ENCODE peak calls at places on chromosome 11, in seven cellular contexts. I is HTR-8/SVneo, P is choroid plexus epithelial cell, X is Kasumi-1, T is prostate gland, W is mammary epithelial cell, S is endothelial cell of umbilical vein. H is an unnamed sample.

GRCh38 chr11:83865636-83866461 is 579.7 kb upstream of the CCDC90B start:
- DNase-seq in I (no peak), P (peak), X (no peak), T (no peak), W (peak), S (no peak), H (peak)

GRCh38 chr11:6703247-6704063 is 20.3 kb upstream of the MRPL17 start:
- DNase-seq in I (peak), P (peak), X (peak), T (peak), W (peak), S (peak), H (peak)

GRCh38 chr11:132898021-132898420 is 634.3 kb downstream of the OPCML start:
- DNase-seq in I (no peak), P (peak), X (no peak), T (no peak), W (peak), S (peak), H (no peak)

GRCh38 chr11:68657021-68657780 is 27.1 kb upstream of the GAL start:
- DNase-seq in I (no peak), P (no peak), X (no peak), T (no peak), W (no peak), S (no peak), H (no peak)

GRCh38 chr11:62120466-62120865 is 3.3 kb upstream of the INCENP start:
- DNase-seq in I (no peak), P (no peak), X (no peak), T (no peak), W (no peak), S (no peak), H (no peak)

GRCh38 chr11:61586792-61587430 is 6.0 kb upstream of the SYT7 start:
- DNase-seq in I (no peak), P (no peak), X (no peak), T (peak), W (no peak), S (no peak), H (peak)

GRCh38 chr11:95948637-95949036 is 24.7 kb upstream of the MTMR2 start:
- DNase-seq in I (no peak), P (no peak), X (no peak), T (no peak), W (no peak), S (no peak), H (no peak)

GRCh38 chr11:110529043-110529442 is 99.3 kb downstream of the FDX1 start:
- DNase-seq in I (no peak), P (peak), X (peak), T (no peak), W (no peak), S (no peak), H (peak)

H was measured in PC-3.